ENCODE peak calls at places on chromosome 18, in eight cellular contexts. C is astrocyte of the spinal cord, W is transverse colon, K is fibroblast of pulmonary artery, U is H9, S is omental fat pad, D is BJ, L is astrocyte of the cerebellum. O is an unnamed sample.

GRCh38 chr18:75582406-75582821 is 154.9 kb upstream of the SMIM21 start:
- DNase-seq in C (peak), W (no peak), K (no peak), U (no peak), S (no peak), D (peak), L (peak), O (peak)

GRCh38 chr18:45464619-45465018 is 150.7 kb upstream of the SLC14A2 start:
- DNase-seq in C (no peak), W (no peak), K (no peak), U (no peak), S (no peak), D (no peak), L (no peak), O (no peak)

GRCh38 chr18:35713545-35713944 is 132.0 kb downstream of the GALNT1 start:
- DNase-seq in C (peak), W (no peak), K (peak), U (no peak), S (no peak), D (peak), L (peak), O (no peak)

GRCh38 chr18:41761329-41762028 is 193.6 kb upstream of the PIK3C3 start:
- DNase-seq in C (peak), W (no peak), K (peak), U (no peak), S (no peak), D (peak), L (peak), O (no peak)

GRCh38 chr18:45664824-45665763 is 49.8 kb downstream of the SLC14A2 start:
- DNase-seq in C (peak), W (peak), K (peak), U (peak), S (peak), D (no peak), L (peak), O (peak)

GRCh38 chr18:27604583-27604982 is 419.5 kb upstream of the CHST9 start:
- DNase-seq in C (peak), W (no peak), K (peak), U (no peak), S (no peak), D (no peak), L (peak), O (no peak)

GRCh38 chr18:8139971-8140406 is 469.2 kb upstream of the RAB12 start:
- DNase-seq in C (no peak), W (no peak), K (no peak), U (no peak), S (no peak), D (no peak), L (no peak), O (no peak)

GRCh38 chr18:29383311-29384273 is 1206.7 kb upstream of the CDH2 start:
- DNase-seq in C (peak), W (no peak), K (no peak), U (no peak), S (no peak), D (no peak), L (peak), O (no peak)

GRCh38 chr18:76752400-76752799 is 70.0 kb upstream of the ZNF236 start:
- DNase-seq in C (no peak), W (no peak), K (no peak), U (no peak), S (no peak), D (no peak), L (no peak), O (no peak)

GRCh38 chr18:76874643-76875389 is 52.5 kb downstream of the ZNF236 start:
- DNase-seq in C (no peak), W (no peak), K (no peak), U (peak), S (no peak), D (no peak), L (no peak), O (no peak)

GRCh38 chr18:9841752-9842151 is 44.0 kb upstream of the TXNDC2 start:
- DNase-seq in C (no peak), W (no peak), K (no peak), U (no peak), S (no peak), D (no peak), L (no peak), O (no peak)

GRCh38 chr18:24118750-24119577 is 19.9 kb upstream of the CABYR start:
- DNase-seq in C (peak), W (peak), K (peak), U (peak), S (peak), D (no peak), L (peak), O (peak)

GRCh38 chr18:13585379-13586153 is 140.8 kb downstream of the FAM210A start:
- DNase-seq in C (no peak), W (no peak), K (no peak), U (no peak), S (no peak), D (no peak), L (no peak), O (no peak)

GRCh38 chr18:49013961-49014604 is 63.3 kb upstream of the SMAD7 start:
- DNase-seq in C (no peak), W (peak), K (no peak), U (peak), S (peak), D (no peak), L (no peak), O (no peak)

GRCh38 chr18:57439985-57440330 is 4.8 kb downstream of the ONECUT2 start:
- DNase-seq in C (no peak), W (no peak), K (no peak), U (no peak), S (no peak), D (no peak), L (no peak), O (no peak)

GRCh38 chr18:10010611-10011015 is 96.8 kb downstream of the VAPA start:
- DNase-seq in C (peak), W (peak), K (peak), U (no peak), S (no peak), D (peak), L (peak), O (peak)

GRCh38 chr18:63578357-63578958 is 8.7 kb upstream of the SERPINB13 start:
- DNase-seq in C (peak), W (no peak), K (peak), U (peak), S (no peak), D (peak), L (peak), O (no peak)
- TF ChIP-seq CTCF in C (peak), W (peak), K (peak), U (peak), S (no peak), D (peak), L (peak), O (peak)

GRCh38 chr18:37432796-37433195 is 132.8 kb downstream of the CELF4 start:
- DNase-seq in C (no peak), W (no peak), K (no peak), U (no peak), S (no peak), D (no peak), L (no peak), O (no peak)

GRCh38 chr18:37429768-37430167 is 135.8 kb downstream of the CELF4 start:
- DNase-seq in C (no peak), W (no peak), K (no peak), U (no peak), S (no peak), D (no peak), L (no peak), O (no peak)

GRCh38 chr18:37426536-37427080 is 139.0 kb downstream of the CELF4 start:
- DNase-seq in C (no peak), W (no peak), K (no peak), U (no peak), S (no peak), D (no peak), L (no peak), O (no peak)

GRCh38 chr18:37434161-37434860 is 131.3 kb downstream of the CELF4 start:
- DNase-seq in C (no peak), W (no peak), K (no peak), U (no peak), S (no peak), D (no peak), L (no peak), O (no peak)

GRCh38 chr18:37430346-37431076 is 135.1 kb downstream of the CELF4 start:
- DNase-seq in C (no peak), W (no peak), K (no peak), U (peak), S (no peak), D (no peak), L (no peak), O (no peak)
- TF ChIP-seq CTCF in C (no peak), W (no peak), K (no peak), U (peak), S (no peak), D (no peak), L (no peak), O (no peak)

GRCh38 chr18:55275042-55275897 is 312.7 kb downstream of the TCF4 start:
- DNase-seq in C (peak), W (no peak), K (peak), U (no peak), S (no peak), D (no peak), L (peak), O (no peak)
- TF ChIP-seq CTCF in C (peak), W (no peak), K (peak), U (peak), S (no peak), D (no peak), L (peak), O (peak)

DNA sequence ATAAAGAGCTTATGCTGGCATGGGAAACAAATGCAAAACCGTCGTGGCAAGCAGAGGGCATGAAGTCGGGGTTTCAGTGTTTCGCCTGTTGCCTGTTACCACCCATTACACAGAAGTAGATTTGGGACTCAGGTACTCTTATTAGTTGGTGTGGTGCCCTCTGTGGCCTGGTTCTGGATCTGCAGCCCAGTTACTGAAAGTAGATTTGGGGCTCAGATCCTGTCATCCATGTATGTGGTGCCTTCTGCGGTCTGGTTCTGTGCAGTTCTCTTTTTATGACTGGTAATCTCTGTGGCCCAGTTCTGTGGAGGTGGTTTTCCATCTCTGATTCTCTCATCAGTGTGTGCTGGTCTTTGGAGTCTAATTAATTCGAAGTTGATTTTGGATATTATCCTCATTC is 45.2 kb downstream of the ADNP2 start:
- DNase-seq in C (no peak), W (no peak), K (peak), U (peak), S (no peak), D (no peak), L (no peak), O (no peak)
- TF ChIP-seq CTCF in C (peak), W (no peak), K (peak), U (peak), S (no peak), D (peak), L (peak), O (peak)

GRCh38 chr18:6943143-6943542 is 174.5 kb downstream of the LAMA1 start:
- DNase-seq in C (no peak), W (no peak), K (no peak), U (no peak), S (no peak), D (no peak), L (no peak), O (no peak)
- TF ChIP-seq CTCF in C (no peak), W (no peak), K (no peak), U (no peak), S (no peak), D (no peak), L (no peak), O (no peak)